ENCODE peak calls at places on chromosome 17, in seven cellular contexts. One of them, this sample, is unnamed.

GRCh38 chr17:31537558-31537957 is 146.1 kb downstream of the RAB11FIP4 start:
- DNase-seq in T-helper 9 cell: no peak
- DNase-seq in stimulated activated CD8-positive, alpha-beta memory T cell treated with anti-CD3 and anti-CD28 coated beads, Interleukin-12 subunit alpha, Interleukin-12 subunit beta, amount 100 ng/mL, for 1 hour: no peak
- DNase-seq in stomach: peak; percentile 80
- DNase-seq in occipital lobe: no peak
- DNase-seq in choroid plexus epithelial cell: no peak
- DNase-seq in HFF-Myc: no peak
- DNase-seq in this sample: no peak

GRCh38 chr17:32142857-32143524 is 689 bp downstream of the RHOT1 start:
- DNase-seq in T-helper 9 cell: no peak
- DNase-seq in stimulated activated CD8-positive, alpha-beta memory T cell treated with anti-CD3 and anti-CD28 coated beads, Interleukin-12 subunit alpha, Interleukin-12 subunit beta, amount 100 ng/mL, for 1 hour: no peak
- DNase-seq in stomach: peak; percentile 88
- DNase-seq in occipital lobe: peak; percentile 19
- DNase-seq in choroid plexus epithelial cell: peak; percentile 86
- DNase-seq in HFF-Myc: no peak
- DNase-seq in this sample: no peak

GRCh38 chr17:17493249-17493985 is 2.8 kb downstream of the RASD1 start:
- DNase-seq in T-helper 9 cell: no peak
- DNase-seq in stimulated activated CD8-positive, alpha-beta memory T cell treated with anti-CD3 and anti-CD28 coated beads, Interleukin-12 subunit alpha, Interleukin-12 subunit beta, amount 100 ng/mL, for 1 hour: no peak
- DNase-seq in stomach: peak; percentile 67
- DNase-seq in occipital lobe: peak; percentile 24
- DNase-seq in choroid plexus epithelial cell: no peak
- DNase-seq in HFF-Myc: no peak
- DNase-seq in this sample: no peak

GRCh38 chr17:79537061-79537460 is 73.8 kb downstream of the RBFOX3 start:
- DNase-seq in T-helper 9 cell: no peak
- DNase-seq in stimulated activated CD8-positive, alpha-beta memory T cell treated with anti-CD3 and anti-CD28 coated beads, Interleukin-12 subunit alpha, Interleukin-12 subunit beta, amount 100 ng/mL, for 1 hour: no peak
- DNase-seq in stomach: no peak
- DNase-seq in occipital lobe: no peak
- DNase-seq in choroid plexus epithelial cell: no peak
- DNase-seq in HFF-Myc: no peak
- DNase-seq in this sample: no peak

GRCh38 chr17:82767041-82767754 is 15.3 kb downstream of the TBCD start:
- DNase-seq in T-helper 9 cell: peak; percentile 26
- DNase-seq in stimulated activated CD8-positive, alpha-beta memory T cell treated with anti-CD3 and anti-CD28 coated beads, Interleukin-12 subunit alpha, Interleukin-12 subunit beta, amount 100 ng/mL, for 1 hour: no peak
- DNase-seq in stomach: peak; percentile 77
- DNase-seq in occipital lobe: peak; percentile 9
- DNase-seq in choroid plexus epithelial cell: peak; percentile 59
- DNase-seq in HFF-Myc: no peak
- DNase-seq in this sample: no peak

GRCh38 chr17:59508999-59509398 is 56.4 kb upstream of the DHX40 start:
- DNase-seq in T-helper 9 cell: no peak
- DNase-seq in stimulated activated CD8-positive, alpha-beta memory T cell treated with anti-CD3 and anti-CD28 coated beads, Interleukin-12 subunit alpha, Interleukin-12 subunit beta, amount 100 ng/mL, for 1 hour: no peak
- DNase-seq in stomach: no peak
- DNase-seq in occipital lobe: no peak
- DNase-seq in choroid plexus epithelial cell: no peak
- DNase-seq in HFF-Myc: no peak
- DNase-seq in this sample: no peak

GRCh38 chr17:31581491-31581890 is 190.0 kb downstream of the RAB11FIP4 start:
- DNase-seq in T-helper 9 cell: no peak
- DNase-seq in stimulated activated CD8-positive, alpha-beta memory T cell treated with anti-CD3 and anti-CD28 coated beads, Interleukin-12 subunit alpha, Interleukin-12 subunit beta, amount 100 ng/mL, for 1 hour: no peak
- DNase-seq in stomach: peak; percentile 64
- DNase-seq in occipital lobe: no peak
- DNase-seq in choroid plexus epithelial cell: peak; percentile 56
- DNase-seq in HFF-Myc: no peak
- DNase-seq in this sample: no peak

GRCh38 chr17:72308744-72309395 is 188.1 kb downstream of the SOX9 start:
- DNase-seq in T-helper 9 cell: no peak
- DNase-seq in stimulated activated CD8-positive, alpha-beta memory T cell treated with anti-CD3 and anti-CD28 coated beads, Interleukin-12 subunit alpha, Interleukin-12 subunit beta, amount 100 ng/mL, for 1 hour: no peak
- DNase-seq in stomach: no peak
- DNase-seq in occipital lobe: no peak
- DNase-seq in choroid plexus epithelial cell: no peak
- DNase-seq in HFF-Myc: no peak
- DNase-seq in this sample: no peak

GRCh38 chr17:30224419-30224960 is 11.0 kb downstream of the SLC6A4 start:
- DNase-seq in T-helper 9 cell: no peak
- DNase-seq in stimulated activated CD8-positive, alpha-beta memory T cell treated with anti-CD3 and anti-CD28 coated beads, Interleukin-12 subunit alpha, Interleukin-12 subunit beta, amount 100 ng/mL, for 1 hour: no peak
- DNase-seq in stomach: no peak
- DNase-seq in occipital lobe: no peak
- DNase-seq in choroid plexus epithelial cell: no peak
- DNase-seq in HFF-Myc: no peak
- DNase-seq in this sample: no peak

GRCh38 chr17:39178516-39178915 is 12.6 kb upstream of the ARL5C start:
- DNase-seq in T-helper 9 cell: no peak
- DNase-seq in stimulated activated CD8-positive, alpha-beta memory T cell treated with anti-CD3 and anti-CD28 coated beads, Interleukin-12 subunit alpha, Interleukin-12 subunit beta, amount 100 ng/mL, for 1 hour: no peak
- DNase-seq in stomach: no peak
- DNase-seq in occipital lobe: no peak
- DNase-seq in choroid plexus epithelial cell: no peak
- DNase-seq in HFF-Myc: no peak
- DNase-seq in this sample: no peak

GRCh38 chr17:27466748-27467375 is 10.6 kb downstream of the KSR1 start:
- DNase-seq in T-helper 9 cell: no peak
- DNase-seq in stimulated activated CD8-positive, alpha-beta memory T cell treated with anti-CD3 and anti-CD28 coated beads, Interleukin-12 subunit alpha, Interleukin-12 subunit beta, amount 100 ng/mL, for 1 hour: no peak
- DNase-seq in stomach: no peak
- DNase-seq in occipital lobe: no peak
- DNase-seq in choroid plexus epithelial cell: no peak
- DNase-seq in HFF-Myc: no peak
- DNase-seq in this sample: no peak

GRCh38 chr17:7704601-7705268 is at the start of gene EFNB3:
- DNase-seq in T-helper 9 cell: no peak
- DNase-seq in stimulated activated CD8-positive, alpha-beta memory T cell treated with anti-CD3 and anti-CD28 coated beads, Interleukin-12 subunit alpha, Interleukin-12 subunit beta, amount 100 ng/mL, for 1 hour: no peak
- DNase-seq in stomach: no peak
- DNase-seq in occipital lobe: peak; percentile 45
- DNase-seq in choroid plexus epithelial cell: peak; percentile 9
- DNase-seq in HFF-Myc: no peak
- DNase-seq in this sample: no peak

GRCh38 chr17:66855204-66855603 is 20.3 kb downstream of the CACNG5 start:
- DNase-seq in T-helper 9 cell: peak; percentile 27
- DNase-seq in stimulated activated CD8-positive, alpha-beta memory T cell treated with anti-CD3 and anti-CD28 coated beads, Interleukin-12 subunit alpha, Interleukin-12 subunit beta, amount 100 ng/mL, for 1 hour: no peak
- DNase-seq in stomach: no peak
- DNase-seq in occipital lobe: no peak
- DNase-seq in choroid plexus epithelial cell: no peak
- DNase-seq in HFF-Myc: no peak
- DNase-seq in this sample: peak; percentile 5

GRCh38 chr17:45432405-45433113 is at the start of gene ARHGAP27:
- DNase-seq in T-helper 9 cell: no peak
- DNase-seq in stimulated activated CD8-positive, alpha-beta memory T cell treated with anti-CD3 and anti-CD28 coated beads, Interleukin-12 subunit alpha, Interleukin-12 subunit beta, amount 100 ng/mL, for 1 hour: no peak
- DNase-seq in stomach: peak; percentile 54
- DNase-seq in occipital lobe: no peak
- DNase-seq in choroid plexus epithelial cell: peak; percentile 22
- DNase-seq in HFF-Myc: no peak
- DNase-seq in this sample: no peak

GRCh38 chr17:81039096-81039495 is 4.1 kb downstream of the BAIAP2 start:
- DNase-seq in T-helper 9 cell: no peak
- DNase-seq in stimulated activated CD8-positive, alpha-beta memory T cell treated with anti-CD3 and anti-CD28 coated beads, Interleukin-12 subunit alpha, Interleukin-12 subunit beta, amount 100 ng/mL, for 1 hour: no peak
- DNase-seq in stomach: no peak
- DNase-seq in occipital lobe: no peak
- DNase-seq in choroid plexus epithelial cell: no peak
- DNase-seq in HFF-Myc: no peak
- DNase-seq in this sample: no peak

GRCh38 chr17:73952498-73953205 is 250.8 kb upstream of the RPL38 start:
- DNase-seq in T-helper 9 cell: peak; percentile 3
- DNase-seq in stimulated activated CD8-positive, alpha-beta memory T cell treated with anti-CD3 and anti-CD28 coated beads, Interleukin-12 subunit alpha, Interleukin-12 subunit beta, amount 100 ng/mL, for 1 hour: no peak
- DNase-seq in stomach: peak; percentile 36
- DNase-seq in occipital lobe: no peak
- DNase-seq in choroid plexus epithelial cell: no peak
- DNase-seq in HFF-Myc: no peak
- DNase-seq in this sample: no peak

GRCh38 chr17:80763293-80763867 is 218.7 kb downstream of the RPTOR start:
- DNase-seq in T-helper 9 cell: no peak
- DNase-seq in stimulated activated CD8-positive, alpha-beta memory T cell treated with anti-CD3 and anti-CD28 coated beads, Interleukin-12 subunit alpha, Interleukin-12 subunit beta, amount 100 ng/mL, for 1 hour: no peak
- DNase-seq in stomach: no peak
- DNase-seq in occipital lobe: no peak
- DNase-seq in choroid plexus epithelial cell: no peak
- DNase-seq in HFF-Myc: no peak
- DNase-seq in this sample: no peak

GRCh38 chr17:3678095-3678820 is 9.6 kb downstream of the EMC6 start:
- DNase-seq in T-helper 9 cell: no peak
- DNase-seq in stimulated activated CD8-positive, alpha-beta memory T cell treated with anti-CD3 and anti-CD28 coated beads, Interleukin-12 subunit alpha, Interleukin-12 subunit beta, amount 100 ng/mL, for 1 hour: no peak
- DNase-seq in stomach: no peak
- DNase-seq in occipital lobe: peak; percentile 73
- DNase-seq in choroid plexus epithelial cell: no peak
- DNase-seq in HFF-Myc: no peak
- DNase-seq in this sample: no peak

GRCh38 chr17:5123343-5124124 is 7.7 kb downstream of the USP6 start:
- DNase-seq in T-helper 9 cell: no peak
- DNase-seq in stimulated activated CD8-positive, alpha-beta memory T cell treated with anti-CD3 and anti-CD28 coated beads, Interleukin-12 subunit alpha, Interleukin-12 subunit beta, amount 100 ng/mL, for 1 hour: no peak
- DNase-seq in stomach: peak; percentile 20
- DNase-seq in occipital lobe: no peak
- DNase-seq in choroid plexus epithelial cell: no peak
- DNase-seq in HFF-Myc: no peak
- DNase-seq in this sample: no peak

GRCh38 chr17:50575581-50576210 is 15.2 kb downstream of the CACNA1G start:
- DNase-seq in T-helper 9 cell: no peak
- DNase-seq in stimulated activated CD8-positive, alpha-beta memory T cell treated with anti-CD3 and anti-CD28 coated beads, Interleukin-12 subunit alpha, Interleukin-12 subunit beta, amount 100 ng/mL, for 1 hour: no peak
- DNase-seq in stomach: no peak
- DNase-seq in occipital lobe: no peak
- DNase-seq in choroid plexus epithelial cell: no peak
- DNase-seq in HFF-Myc: no peak
- DNase-seq in this sample: no peak

GRCh38 chr17:64506576-64507417 is at the start of gene CEP95:
- DNase-seq in T-helper 9 cell: peak; percentile 91
- DNase-seq in stimulated activated CD8-positive, alpha-beta memory T cell treated with anti-CD3 and anti-CD28 coated beads, Interleukin-12 subunit alpha, Interleukin-12 subunit beta, amount 100 ng/mL, for 1 hour: peak; percentile 94
- DNase-seq in stomach: peak; percentile 93
- DNase-seq in occipital lobe: peak; percentile 96
- DNase-seq in choroid plexus epithelial cell: peak; percentile 99
- DNase-seq in HFF-Myc: peak; percentile 88
- DNase-seq in this sample: peak; percentile 94

GRCh38 chr17:8185580-8186445 is 4.2 kb downstream of the BORCS6 start:
- DNase-seq in T-helper 9 cell: peak; percentile 89
- DNase-seq in stimulated activated CD8-positive, alpha-beta memory T cell treated with anti-CD3 and anti-CD28 coated beads, Interleukin-12 subunit alpha, Interleukin-12 subunit beta, amount 100 ng/mL, for 1 hour: peak; percentile 89
- DNase-seq in stomach: peak; percentile 95
- DNase-seq in occipital lobe: peak; percentile 71
- DNase-seq in choroid plexus epithelial cell: peak; percentile 66
- DNase-seq in HFF-Myc: no peak
- DNase-seq in this sample: peak; percentile 77

GRCh38 chr17:57895382-57896060 is 45.7 kb upstream of the MRPS23 start:
- DNase-seq in T-helper 9 cell: no peak
- DNase-seq in stimulated activated CD8-positive, alpha-beta memory T cell treated with anti-CD3 and anti-CD28 coated beads, Interleukin-12 subunit alpha, Interleukin-12 subunit beta, amount 100 ng/mL, for 1 hour: no peak
- DNase-seq in stomach: peak; percentile 45
- DNase-seq in occipital lobe: no peak
- DNase-seq in choroid plexus epithelial cell: no peak
- DNase-seq in HFF-Myc: no peak
- DNase-seq in this sample: no peak

GRCh38 chr17:37261286-37261685 is 114.5 kb upstream of the C17orf78 start:
- DNase-seq in T-helper 9 cell: no peak
- DNase-seq in stimulated activated CD8-positive, alpha-beta memory T cell treated with anti-CD3 and anti-CD28 coated beads, Interleukin-12 subunit alpha, Interleukin-12 subunit beta, amount 100 ng/mL, for 1 hour: no peak
- DNase-seq in stomach: no peak
- DNase-seq in occipital lobe: no peak
- DNase-seq in choroid plexus epithelial cell: peak; percentile 54
- DNase-seq in HFF-Myc: no peak
- DNase-seq in this sample: no peak

GRCh38 chr17:58576679-58577367 is 62.4 kb upstream of the MTMR4 start:
- DNase-seq in T-helper 9 cell: no peak
- DNase-seq in stimulated activated CD8-positive, alpha-beta memory T cell treated with anti-CD3 and anti-CD28 coated beads, Interleukin-12 subunit alpha, Interleukin-12 subunit beta, amount 100 ng/mL, for 1 hour: no peak
- DNase-seq in stomach: no peak
- DNase-seq in occipital lobe: no peak
- DNase-seq in choroid plexus epithelial cell: peak; percentile 24
- DNase-seq in HFF-Myc: no peak
- DNase-seq in this sample: no peak

GRCh38 chr17:63395075-63395815 is 50.9 kb downstream of the CYB561 start:
- DNase-seq in T-helper 9 cell: no peak
- DNase-seq in stimulated activated CD8-positive, alpha-beta memory T cell treated with anti-CD3 and anti-CD28 coated beads, Interleukin-12 subunit alpha, Interleukin-12 subunit beta, amount 100 ng/mL, for 1 hour: no peak
- DNase-seq in stomach: no peak
- DNase-seq in occipital lobe: no peak
- DNase-seq in choroid plexus epithelial cell: peak; percentile 67
- DNase-seq in HFF-Myc: no peak
- DNase-seq in this sample: no peak

GRCh38 chr17:15266325-15266950 is 1.3 kb upstream of the PMP22 start:
- DNase-seq in T-helper 9 cell: no peak
- DNase-seq in stimulated activated CD8-positive, alpha-beta memory T cell treated with anti-CD3 and anti-CD28 coated beads, Interleukin-12 subunit alpha, Interleukin-12 subunit beta, amount 100 ng/mL, for 1 hour: no peak
- DNase-seq in stomach: no peak
- DNase-seq in occipital lobe: no peak
- DNase-seq in choroid plexus epithelial cell: no peak
- DNase-seq in HFF-Myc: no peak
- DNase-seq in this sample: no peak

GRCh38 chr17:56144205-56144604 is 9.1 kb upstream of the ANKFN1 start:
- DNase-seq in T-helper 9 cell: no peak
- DNase-seq in stimulated activated CD8-positive, alpha-beta memory T cell treated with anti-CD3 and anti-CD28 coated beads, Interleukin-12 subunit alpha, Interleukin-12 subunit beta, amount 100 ng/mL, for 1 hour: no peak
- DNase-seq in stomach: no peak
- DNase-seq in occipital lobe: no peak
- DNase-seq in choroid plexus epithelial cell: no peak
- DNase-seq in HFF-Myc: no peak
- DNase-seq in this sample: no peak

GRCh38 chr17:47785538-47786123 is 36.0 kb downstream of the OSBPL7 start:
- DNase-seq in T-helper 9 cell: no peak
- DNase-seq in stimulated activated CD8-positive, alpha-beta memory T cell treated with anti-CD3 and anti-CD28 coated beads, Interleukin-12 subunit alpha, Interleukin-12 subunit beta, amount 100 ng/mL, for 1 hour: no peak
- DNase-seq in stomach: no peak
- DNase-seq in occipital lobe: no peak
- DNase-seq in choroid plexus epithelial cell: peak; percentile 26
- DNase-seq in HFF-Myc: no peak
- DNase-seq in this sample: no peak

GRCh38 chr17:43832168-43832975 is 574 bp downstream of the MPP3 start:
- DNase-seq in T-helper 9 cell: peak; percentile 8
- DNase-seq in stimulated activated CD8-positive, alpha-beta memory T cell treated with anti-CD3 and anti-CD28 coated beads, Interleukin-12 subunit alpha, Interleukin-12 subunit beta, amount 100 ng/mL, for 1 hour: no peak
- DNase-seq in stomach: peak; percentile 69
- DNase-seq in occipital lobe: no peak
- DNase-seq in choroid plexus epithelial cell: peak; percentile 55
- DNase-seq in HFF-Myc: no peak
- DNase-seq in this sample: no peak

GRCh38 chr17:10278218-10278617 is 79.8 kb upstream of the GAS7 start:
- DNase-seq in T-helper 9 cell: no peak
- DNase-seq in stimulated activated CD8-positive, alpha-beta memory T cell treated with anti-CD3 and anti-CD28 coated beads, Interleukin-12 subunit alpha, Interleukin-12 subunit beta, amount 100 ng/mL, for 1 hour: no peak
- DNase-seq in stomach: no peak
- DNase-seq in occipital lobe: no peak
- DNase-seq in choroid plexus epithelial cell: no peak
- DNase-seq in HFF-Myc: no peak
- DNase-seq in this sample: no peak

GRCh38 chr17:17077861-17078732 is 35.8 kb downstream of the MPRIP start:
- DNase-seq in T-helper 9 cell: no peak
- DNase-seq in stimulated activated CD8-positive, alpha-beta memory T cell treated with anti-CD3 and anti-CD28 coated beads, Interleukin-12 subunit alpha, Interleukin-12 subunit beta, amount 100 ng/mL, for 1 hour: no peak
- DNase-seq in stomach: peak; percentile 57
- DNase-seq in occipital lobe: no peak
- DNase-seq in choroid plexus epithelial cell: no peak
- DNase-seq in HFF-Myc: no peak
- DNase-seq in this sample: no peak

GRCh38 chr17:37796081-37796480 is 51.2 kb upstream of the HNF1B start:
- DNase-seq in T-helper 9 cell: no peak
- DNase-seq in stimulated activated CD8-positive, alpha-beta memory T cell treated with anti-CD3 and anti-CD28 coated beads, Interleukin-12 subunit alpha, Interleukin-12 subunit beta, amount 100 ng/mL, for 1 hour: no peak
- DNase-seq in stomach: no peak
- DNase-seq in occipital lobe: no peak
- DNase-seq in choroid plexus epithelial cell: no peak
- DNase-seq in HFF-Myc: no peak
- DNase-seq in this sample: no peak

GRCh38 chr17:43599835-43600234 is 53.7 kb upstream of the ETV4 start:
- DNase-seq in T-helper 9 cell: no peak
- DNase-seq in stimulated activated CD8-positive, alpha-beta memory T cell treated with anti-CD3 and anti-CD28 coated beads, Interleukin-12 subunit alpha, Interleukin-12 subunit beta, amount 100 ng/mL, for 1 hour: no peak
- DNase-seq in stomach: no peak
- DNase-seq in occipital lobe: no peak
- DNase-seq in choroid plexus epithelial cell: peak; percentile 76
- DNase-seq in HFF-Myc: peak; percentile 69
- DNase-seq in this sample: no peak